ENCODE peak calls at places on chromosomes 13 and 19, in ten cellular contexts. One of them, this sample, is unnamed.

GRCh38 chr13:20667857-20668256 is 35.6 kb upstream of the IL17D start:
- DNase-seq in substantia nigra: no peak
- DNase-seq in MCF 10A: no peak
- DNase-seq in sigmoid colon: no peak
- DNase-seq in NCI-H2171: no peak
- DNase-seq in lower lobe of right lung: no peak
- DNase-seq in Kasumi-1: no peak
- DNase-seq in C1 segment of cervical spinal cord: no peak
- DNase-seq in NCI-H774: no peak
- DNase-seq in Caki2: no peak
- DNase-seq in this sample: no peak

GRCh38 chr13:79194272-79194671 is 211.8 kb downstream of the RBM26 start:
- DNase-seq in MCF 10A: no peak
- DNase-seq in Kasumi-1: peak; percentile 5
- DNase-seq in C1 segment of cervical spinal cord: no peak
- DNase-seq in Caki2: no peak
- DNase-seq in sigmoid colon: no peak
- DNase-seq in NCI-H2171: no peak
- DNase-seq in NCI-H774: no peak
- DNase-seq in lower lobe of right lung: no peak
- DNase-seq in substantia nigra: no peak
- DNase-seq in this sample: peak; percentile 94

GRCh38 chr13:110258876-110259631 is 47.9 kb downstream of the COL4A1 start:
- DNase-seq in C1 segment of cervical spinal cord: no peak
- DNase-seq in MCF 10A: peak; percentile 28
- DNase-seq in sigmoid colon: no peak
- DNase-seq in NCI-H2171: no peak
- DNase-seq in Caki2: no peak
- DNase-seq in substantia nigra: no peak
- DNase-seq in lower lobe of right lung: no peak
- DNase-seq in Kasumi-1: no peak
- DNase-seq in NCI-H774: no peak
- DNase-seq in this sample: no peak

GRCh38 chr13:76992548-76993001 is 694 bp downstream of the CLN5 start:
- DNase-seq in C1 segment of cervical spinal cord: peak; percentile 58
- DNase-seq in Caki2: no peak
- DNase-seq in NCI-H2171: no peak
- DNase-seq in lower lobe of right lung: no peak
- DNase-seq in NCI-H774: no peak
- DNase-seq in MCF 10A: peak; percentile 35
- DNase-seq in Kasumi-1: no peak
- DNase-seq in sigmoid colon: no peak
- DNase-seq in substantia nigra: peak; percentile 49
- DNase-seq in this sample: no peak

GRCh38 chr13:81017525-81018152 is 676.7 kb upstream of the SPRY2 start:
- DNase-seq in MCF 10A: peak; percentile 61
- DNase-seq in sigmoid colon: no peak
- DNase-seq in Caki2: peak; percentile 2
- DNase-seq in lower lobe of right lung: no peak
- DNase-seq in Kasumi-1: peak; percentile 87
- DNase-seq in NCI-H774: peak; percentile 13
- DNase-seq in substantia nigra: no peak
- DNase-seq in C1 segment of cervical spinal cord: no peak
- DNase-seq in NCI-H2171: peak; percentile 12
- DNase-seq in this sample: no peak

GRCh38 chr19:35066691-35067563 is 25.4 kb downstream of the HPN start:
- DNase-seq in NCI-H2171: peak; percentile 85
- DNase-seq in substantia nigra: peak; percentile 81
- DNase-seq in lower lobe of right lung: peak; percentile 91
- DNase-seq in C1 segment of cervical spinal cord: peak; percentile 74
- DNase-seq in sigmoid colon: peak; percentile 89
- DNase-seq in NCI-H774: peak; percentile 42
- DNase-seq in Kasumi-1: peak; percentile 84
- DNase-seq in MCF 10A: peak; percentile 90
- DNase-seq in Caki2: peak; percentile 58
- DNase-seq in this sample: peak; percentile 79

GRCh38 chr13:111429064-111429558 is 108.7 kb downstream of the TEX29 start:
- DNase-seq in lower lobe of right lung: no peak
- DNase-seq in Caki2: peak; percentile 28
- DNase-seq in C1 segment of cervical spinal cord: no peak
- DNase-seq in Kasumi-1: peak; percentile 38
- DNase-seq in substantia nigra: peak; percentile 11
- DNase-seq in NCI-H774: peak; percentile 75
- DNase-seq in sigmoid colon: no peak
- DNase-seq in NCI-H2171: no peak
- DNase-seq in MCF 10A: peak; percentile 61
- DNase-seq in this sample: no peak

GRCh38 chr19:18507727-18508440 is 14.0 kb downstream of the ELL start:
- DNase-seq in NCI-H774: no peak
- DNase-seq in C1 segment of cervical spinal cord: no peak
- DNase-seq in Kasumi-1: no peak
- DNase-seq in Caki2: no peak
- DNase-seq in sigmoid colon: peak; percentile 83
- DNase-seq in NCI-H2171: peak; percentile 38
- DNase-seq in substantia nigra: no peak
- DNase-seq in lower lobe of right lung: no peak
- DNase-seq in MCF 10A: no peak
- DNase-seq in this sample: no peak

GRCh38 chr13:112867301-112867711 is 101.7 kb upstream of the MCF2L start:
- DNase-seq in sigmoid colon: peak; percentile 45
- DNase-seq in Caki2: no peak
- DNase-seq in lower lobe of right lung: no peak
- DNase-seq in C1 segment of cervical spinal cord: no peak
- DNase-seq in Kasumi-1: no peak
- DNase-seq in NCI-H774: no peak
- DNase-seq in MCF 10A: no peak
- DNase-seq in substantia nigra: no peak
- DNase-seq in NCI-H2171: no peak
- DNase-seq in this sample: no peak

GRCh38 chr19:8151499-8152035 is 2.2 kb upstream of the FBN3 start:
- DNase-seq in lower lobe of right lung: no peak
- DNase-seq in C1 segment of cervical spinal cord: no peak
- DNase-seq in NCI-H774: no peak
- DNase-seq in substantia nigra: no peak
- DNase-seq in Kasumi-1: no peak
- DNase-seq in MCF 10A: no peak
- DNase-seq in Caki2: no peak
- DNase-seq in NCI-H2171: no peak
- DNase-seq in sigmoid colon: no peak
- DNase-seq in this sample: no peak

GRCh38 chr13:33367186-33367895 is 81.8 kb upstream of the STARD13 start:
- DNase-seq in NCI-H2171: no peak
- DNase-seq in sigmoid colon: no peak
- DNase-seq in MCF 10A: no peak
- DNase-seq in C1 segment of cervical spinal cord: no peak
- DNase-seq in lower lobe of right lung: no peak
- DNase-seq in Kasumi-1: no peak
- DNase-seq in NCI-H774: no peak
- DNase-seq in substantia nigra: no peak
- DNase-seq in Caki2: no peak
- DNase-seq in this sample: no peak

GRCh38 chr13:52969373-52969772 is 59.2 kb upstream of the OLFM4 start:
- DNase-seq in substantia nigra: no peak
- DNase-seq in C1 segment of cervical spinal cord: no peak
- DNase-seq in MCF 10A: no peak
- DNase-seq in lower lobe of right lung: no peak
- DNase-seq in NCI-H774: no peak
- DNase-seq in NCI-H2171: peak; percentile 91
- DNase-seq in Kasumi-1: peak; percentile 91
- DNase-seq in Caki2: no peak
- DNase-seq in sigmoid colon: no peak
- DNase-seq in this sample: no peak

GRCh38 chr19:906480-906879 is 6.5 kb downstream of the R3HDM4 start:
- DNase-seq in C1 segment of cervical spinal cord: no peak
- DNase-seq in NCI-H2171: no peak
- DNase-seq in Kasumi-1: no peak
- DNase-seq in substantia nigra: no peak
- DNase-seq in lower lobe of right lung: no peak
- DNase-seq in MCF 10A: no peak
- DNase-seq in sigmoid colon: no peak
- DNase-seq in Caki2: no peak
- DNase-seq in NCI-H774: no peak
- DNase-seq in this sample: no peak

GRCh38 chr19:50303558-50303957 is 25.6 kb downstream of the KCNC3 start:
- DNase-seq in sigmoid colon: no peak
- DNase-seq in C1 segment of cervical spinal cord: no peak
- DNase-seq in Kasumi-1: no peak
- DNase-seq in NCI-H774: no peak
- DNase-seq in MCF 10A: no peak
- DNase-seq in Caki2: no peak
- DNase-seq in NCI-H2171: no peak
- DNase-seq in lower lobe of right lung: no peak
- DNase-seq in substantia nigra: no peak
- DNase-seq in this sample: no peak

GRCh38 chr19:1465191-1466016 is 13.6 kb downstream of the C19orf25 start:
- DNase-seq in Kasumi-1: no peak
- DNase-seq in sigmoid colon: no peak
- DNase-seq in substantia nigra: no peak
- DNase-seq in C1 segment of cervical spinal cord: no peak
- DNase-seq in NCI-H774: no peak
- DNase-seq in lower lobe of right lung: no peak
- DNase-seq in Caki2: no peak
- DNase-seq in NCI-H2171: no peak
- DNase-seq in MCF 10A: peak; percentile 55
- DNase-seq in this sample: no peak

GRCh38 chr13:29923554-29924481 is 73.4 kb upstream of the UBL3 start:
- DNase-seq in substantia nigra: peak; percentile 32
- DNase-seq in NCI-H774: peak; percentile 68
- DNase-seq in Kasumi-1: no peak
- DNase-seq in NCI-H2171: no peak
- DNase-seq in sigmoid colon: peak; percentile 90
- DNase-seq in C1 segment of cervical spinal cord: peak; percentile 44
- DNase-seq in Caki2: peak; percentile 97
- DNase-seq in lower lobe of right lung: peak; percentile 90
- DNase-seq in MCF 10A: peak; percentile 97
- DNase-seq in this sample: no peak

GRCh38 chr19:40907968-40908735 is 26.1 kb upstream of the CYP2A7 start:
- DNase-seq in lower lobe of right lung: no peak
- DNase-seq in Caki2: no peak
- DNase-seq in NCI-H2171: no peak
- DNase-seq in MCF 10A: no peak
- DNase-seq in Kasumi-1: no peak
- DNase-seq in C1 segment of cervical spinal cord: no peak
- DNase-seq in substantia nigra: no peak
- DNase-seq in NCI-H774: no peak
- DNase-seq in sigmoid colon: no peak
- DNase-seq in this sample: no peak

GRCh38 chr19:44658069-44658727 is 13.1 kb upstream of the CEACAM19 start:
- DNase-seq in sigmoid colon: no peak
- DNase-seq in substantia nigra: no peak
- DNase-seq in NCI-H2171: no peak
- DNase-seq in C1 segment of cervical spinal cord: no peak
- DNase-seq in lower lobe of right lung: no peak
- DNase-seq in NCI-H774: no peak
- DNase-seq in MCF 10A: no peak
- DNase-seq in Caki2: no peak
- DNase-seq in Kasumi-1: no peak
- DNase-seq in this sample: no peak

GRCh38 chr19:45114116-45114515 is 21.1 kb downstream of the PPP1R37 start:
- DNase-seq in Kasumi-1: no peak
- DNase-seq in substantia nigra: no peak
- DNase-seq in Caki2: no peak
- DNase-seq in NCI-H774: no peak
- DNase-seq in sigmoid colon: no peak
- DNase-seq in lower lobe of right lung: no peak
- DNase-seq in NCI-H2171: peak; percentile 78
- DNase-seq in C1 segment of cervical spinal cord: no peak
- DNase-seq in MCF 10A: no peak
- DNase-seq in this sample: no peak

GRCh38 chr19:17049711-17050280 is 23.2 kb upstream of the CPAMD8 start:
- DNase-seq in lower lobe of right lung: no peak
- DNase-seq in substantia nigra: no peak
- DNase-seq in Kasumi-1: no peak
- DNase-seq in Caki2: peak; percentile 57
- DNase-seq in sigmoid colon: no peak
- DNase-seq in C1 segment of cervical spinal cord: no peak
- DNase-seq in MCF 10A: peak; percentile 58
- DNase-seq in NCI-H774: no peak
- DNase-seq in NCI-H2171: no peak
- DNase-seq in this sample: no peak

GRCh38 chr19:17137417-17137816 is 61.8 kb downstream of the MYO9B start:
- DNase-seq in sigmoid colon: no peak
- DNase-seq in C1 segment of cervical spinal cord: no peak
- DNase-seq in NCI-H2171: no peak
- DNase-seq in MCF 10A: no peak
- DNase-seq in Kasumi-1: no peak
- DNase-seq in NCI-H774: no peak
- DNase-seq in Caki2: no peak
- DNase-seq in substantia nigra: no peak
- DNase-seq in lower lobe of right lung: peak; percentile 72
- DNase-seq in this sample: no peak

This sample was measured in GM12864.